ENCODE peak calls at places on chromosomes 6 and 20, in four cellular contexts. One of them, this sample, is unnamed.
A peak's percentile ranks its signal among the peaks of the same experiment; 100 is the strongest.

GRCh38 chr20:24242763-24243162 is 226.7 kb upstream of the SYNDIG1 start:
- DNase-seq in cardiac muscle cell: no peak
- DNase-seq in Peyer's patch: no peak
- DNase-seq in GM23248: no peak
- DNase-seq in this sample: no peak

GRCh38 chr20:60687213-60687612 is 564.8 kb upstream of the CDH4 start:
- DNase-seq in cardiac muscle cell: no peak
- DNase-seq in Peyer's patch: no peak
- DNase-seq in GM23248: no peak
- DNase-seq in this sample: no peak

GRCh38 chr6:42450314-42451145 is 1.2 kb downstream of the TRERF1 start:
- DNase-seq in cardiac muscle cell: peak; percentile 46
- DNase-seq in Peyer's patch: peak; percentile 52
- DNase-seq in GM23248: peak; percentile 61
- DNase-seq in this sample: peak; percentile 35

GRCh38 chr6:71855406-71855805 is 30.9 kb upstream of the RIMS1 start:
- DNase-seq in cardiac muscle cell: no peak
- DNase-seq in Peyer's patch: no peak
- DNase-seq in GM23248: peak; percentile 7
- DNase-seq in this sample: no peak

GRCh38 chr6:130752292-130752691 is 74.9 kb upstream of the SMLR1 start:
- DNase-seq in cardiac muscle cell: no peak
- DNase-seq in Peyer's patch: no peak
- DNase-seq in GM23248: peak; percentile 35
- DNase-seq in this sample: no peak

GRCh38 chr6:115091461-115091860 is 748.6 kb upstream of the HS3ST5 start:
- DNase-seq in cardiac muscle cell: no peak
- DNase-seq in Peyer's patch: no peak
- DNase-seq in GM23248: no peak
- DNase-seq in this sample: no peak

GRCh38 chr6:167294241-167294640 is 3.1 kb downstream of the UNC93A start:
- DNase-seq in cardiac muscle cell: no peak
- DNase-seq in Peyer's patch: no peak
- DNase-seq in GM23248: no peak
- DNase-seq in this sample: no peak

GRCh38 chr6:70717038-70717801 is 49.5 kb downstream of the SMAP1 start:
- DNase-seq in cardiac muscle cell: no peak
- DNase-seq in Peyer's patch: no peak
- DNase-seq in GM23248: no peak
- DNase-seq in this sample: no peak

GRCh38 chr6:28413681-28414080 is 14.1 kb upstream of the ZSCAN12 start:
- DNase-seq in cardiac muscle cell: no peak
- DNase-seq in Peyer's patch: no peak
- DNase-seq in GM23248: no peak
- DNase-seq in this sample: peak; percentile 82

GRCh38 chr6:116323863-116324262 is 44.1 kb upstream of the TSPYL1 start:
- DNase-seq in cardiac muscle cell: no peak
- DNase-seq in Peyer's patch: no peak
- DNase-seq in GM23248: no peak
- DNase-seq in this sample: no peak

GRCh38 chr6:57276946-57277345 is 40.5 kb upstream of the PRIM2 start:
- DNase-seq in cardiac muscle cell: no peak
- DNase-seq in Peyer's patch: no peak
- DNase-seq in GM23248: no peak
- DNase-seq in this sample: no peak

GRCh38 chr6:71509142-71509541 is 220.5 kb downstream of the OGFRL1 start:
- DNase-seq in cardiac muscle cell: no peak
- DNase-seq in Peyer's patch: no peak
- DNase-seq in GM23248: no peak
- DNase-seq in this sample: no peak

GRCh38 chr6:144353871-144354314 is 68.8 kb downstream of the UTRN start:
- DNase-seq in cardiac muscle cell: no peak
- DNase-seq in Peyer's patch: no peak
- DNase-seq in GM23248: no peak
- DNase-seq in this sample: no peak

GRCh38 chr6:35248965-35249364 is 10.6 kb upstream of the ZNF76 start:
- DNase-seq in cardiac muscle cell: no peak
- DNase-seq in Peyer's patch: no peak
- DNase-seq in GM23248: no peak
- DNase-seq in this sample: no peak

GRCh38 chr20:16476032-16476431 is 97.2 kb downstream of the KIF16B start:
- DNase-seq in cardiac muscle cell: peak; percentile 41
- DNase-seq in Peyer's patch: no peak
- DNase-seq in GM23248: peak; percentile 60
- DNase-seq in this sample: no peak

GRCh38 chr6:32432050-32432450 is 7.6 kb upstream of the HLA-DRA start:
- DNase-seq in cardiac muscle cell: peak; percentile 20
- DNase-seq in Peyer's patch: no peak
- DNase-seq in GM23248: peak; percentile 52
- DNase-seq in this sample: no peak

GRCh38 chr6:12013368-12013617 is 1.2 kb downstream of the HIVEP1 start:
- DNase-seq in cardiac muscle cell: no peak
- DNase-seq in Peyer's patch: no peak
- DNase-seq in GM23248: no peak
- DNase-seq in this sample: no peak

GRCh38 chr6:111339294-111339693 is 143.7 kb downstream of the REV3L start:
- DNase-seq in cardiac muscle cell: no peak
- DNase-seq in Peyer's patch: no peak
- DNase-seq in GM23248: no peak
- DNase-seq in this sample: no peak

GRCh38 chr20:43751167-43752050 is 24.6 kb upstream of the GTSF1L start:
- DNase-seq in cardiac muscle cell: no peak
- DNase-seq in Peyer's patch: peak; percentile 48
- DNase-seq in GM23248: peak; percentile 90
- DNase-seq in this sample: no peak

GRCh38 chr6:52115145-52115741 is 27.8 kb upstream of the PKHD1 start:
- DNase-seq in cardiac muscle cell: no peak
- DNase-seq in Peyer's patch: no peak
- DNase-seq in GM23248: no peak
- DNase-seq in this sample: no peak

GRCh38 chr20:32018269-32019155 is 8.3 kb downstream of the CCM2L start:
- DNase-seq in cardiac muscle cell: peak; percentile 73
- DNase-seq in Peyer's patch: peak; percentile 60
- DNase-seq in GM23248: peak; percentile 14
- DNase-seq in this sample: peak; percentile 63

GRCh38 chr20:17992224-17992637 is 23.4 kb downstream of the MGME1 start:
- DNase-seq in cardiac muscle cell: no peak
- DNase-seq in Peyer's patch: no peak
- DNase-seq in GM23248: no peak
- DNase-seq in this sample: no peak

GRCh38 chr6:135578976-135579375 is 81.4 kb upstream of the AHI1 start:
- DNase-seq in cardiac muscle cell: no peak
- DNase-seq in Peyer's patch: no peak
- DNase-seq in GM23248: no peak
- DNase-seq in this sample: no peak

GRCh38 chr6:44272999-44273566 is 2.8 kb downstream of the TMEM151B start:
- DNase-seq in cardiac muscle cell: no peak
- DNase-seq in Peyer's patch: no peak
- DNase-seq in GM23248: no peak
- DNase-seq in this sample: no peak

GRCh38 chr6:157471895-157472686 is 91.1 kb downstream of the ZDHHC14 start:
- DNase-seq in cardiac muscle cell: no peak
- DNase-seq in Peyer's patch: no peak
- DNase-seq in GM23248: no peak
- DNase-seq in this sample: peak; percentile 66

GRCh38 chr6:142613981-142614380 is 312.2 kb downstream of the ADGRG6 start:
- DNase-seq in cardiac muscle cell: no peak
- DNase-seq in Peyer's patch: no peak
- DNase-seq in GM23248: no peak
- DNase-seq in this sample: no peak

GRCh38 chr6:10403385-10404106 is 11.3 kb downstream of the TFAP2A start:
- DNase-seq in cardiac muscle cell: no peak
- DNase-seq in Peyer's patch: no peak
- DNase-seq in GM23248: peak; percentile 89
- DNase-seq in this sample: no peak

GRCh38 chr6:163670283-163670682 is 255.8 kb downstream of the QKI start:
- DNase-seq in cardiac muscle cell: no peak
- DNase-seq in Peyer's patch: no peak
- DNase-seq in GM23248: no peak
- DNase-seq in this sample: no peak

DNA sequence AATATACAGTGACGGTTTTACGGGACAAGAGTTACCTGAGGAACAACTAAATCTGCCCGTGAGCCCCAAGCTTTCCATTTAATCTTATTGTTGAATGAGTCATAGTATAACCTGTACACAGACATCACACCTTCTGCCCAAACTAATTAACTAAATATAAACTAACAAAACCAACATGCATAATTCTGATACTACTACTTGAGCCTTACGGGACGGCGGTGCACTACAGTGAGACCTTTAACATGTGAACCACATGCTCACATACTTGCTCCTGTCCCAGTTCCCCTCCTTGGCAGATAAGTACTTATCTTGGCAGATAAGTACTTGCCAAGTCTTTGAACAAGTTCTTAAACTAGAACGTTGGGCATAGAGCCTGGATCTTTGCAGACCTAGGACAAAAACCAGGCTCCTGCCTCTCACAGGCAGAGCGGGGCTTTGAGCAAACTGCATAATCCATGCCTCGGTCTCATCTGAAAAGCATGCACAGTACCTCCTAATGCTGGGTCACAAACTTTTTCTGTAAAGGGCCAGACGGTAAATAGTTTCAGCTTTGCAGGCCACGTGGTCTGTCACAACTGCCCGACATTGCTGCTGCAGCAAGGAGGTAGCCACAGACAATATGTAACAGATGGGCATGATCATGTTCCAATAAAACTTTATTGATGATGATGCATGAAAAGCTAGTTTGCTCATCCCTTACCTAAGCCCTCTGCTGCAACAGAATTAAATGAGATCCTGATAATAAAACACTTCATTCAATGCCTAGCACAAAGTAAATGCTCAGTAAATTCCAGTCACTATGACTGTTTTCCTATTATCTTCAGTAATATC is 23.0 kb downstream of the ZNF217 start:
- DNase-seq in cardiac muscle cell: peak; percentile 23
- DNase-seq in Peyer's patch: no peak
- DNase-seq in GM23248: no peak
- DNase-seq in this sample: peak; percentile 33
- H3K4me1 ChIP-seq in cardiac muscle cell: no peaks in the 10 kb centered on the region
- H3K4me1 ChIP-seq in Peyer's patch: no peaks in the 10 kb centered on the region
- H3K4me1 ChIP-seq in GM23248: no peaks in the 10 kb centered on the region
- H3K4me1 ChIP-seq in this sample: no peaks in the 10 kb centered on the region

DNA sequence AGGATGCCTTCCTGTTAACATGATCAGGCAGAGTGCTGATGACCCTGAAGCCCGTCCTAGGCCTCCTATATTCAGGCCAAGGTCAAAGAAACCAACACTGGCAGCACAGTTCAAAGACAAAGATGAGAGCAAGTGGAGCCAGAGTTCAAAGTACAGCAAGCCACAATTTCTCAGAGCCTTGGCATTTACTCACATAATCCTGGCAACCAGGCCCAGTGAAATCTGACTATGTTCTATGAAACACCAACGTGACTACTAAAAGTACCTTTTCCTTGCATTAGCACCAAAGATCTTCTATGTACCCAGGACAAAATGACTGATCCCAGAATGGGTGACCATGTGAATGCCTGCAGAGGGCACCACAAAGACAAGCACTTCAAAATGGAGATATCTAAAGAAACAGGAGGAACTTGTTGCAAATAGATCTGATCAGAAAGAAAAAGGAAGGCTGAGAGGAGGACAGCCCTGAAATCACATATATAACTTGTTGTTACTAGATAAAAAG is 3.9 kb downstream of the NFS1 start:
- DNase-seq in cardiac muscle cell: no peak
- DNase-seq in Peyer's patch: no peak
- DNase-seq in GM23248: no peak
- DNase-seq in this sample: no peak
- H3K9me3 ChIP-seq in cardiac muscle cell: no peaks in the 10 kb centered on the region
- H3K9me3 ChIP-seq in Peyer's patch: no peaks in the 10 kb centered on the region
- H3K9me3 ChIP-seq in GM23248: no peaks in the 10 kb centered on the region
- H3K9me3 ChIP-seq in this sample: no peaks in the 10 kb centered on the region

DNA sequence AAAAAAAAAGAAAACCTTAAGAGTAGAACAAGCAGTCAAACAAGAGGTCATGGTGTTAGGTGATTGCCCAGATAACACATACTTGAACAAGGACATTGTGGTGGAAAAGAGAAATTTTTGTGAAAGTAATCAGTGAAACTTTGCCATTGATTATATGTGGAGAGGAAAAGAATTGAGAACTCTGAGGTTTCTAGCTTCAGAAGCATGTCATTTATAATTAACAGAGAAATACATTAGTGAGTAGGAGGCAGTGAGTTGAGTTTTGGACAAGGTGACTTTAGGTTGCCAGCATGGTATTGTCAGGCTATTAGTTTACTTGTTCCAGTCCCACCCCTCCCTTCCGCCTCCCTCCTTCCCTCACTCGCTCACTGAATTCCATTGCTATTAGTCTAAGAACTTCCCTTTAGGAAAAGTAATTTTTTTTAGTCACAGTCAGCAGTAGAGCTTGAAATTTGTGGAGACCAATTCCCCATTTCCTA is 17.2 kb downstream of the TAB2 start:
- DNase-seq in cardiac muscle cell: no peak
- DNase-seq in Peyer's patch: no peak
- DNase-seq in GM23248: peak; percentile 89
- DNase-seq in this sample: no peak
- H3K4me1 ChIP-seq in cardiac muscle cell: peaks cover 75% of the 10 kb centered on the region
- H3K4me1 ChIP-seq in Peyer's patch: no peaks in the 10 kb centered on the region
- H3K4me1 ChIP-seq in GM23248: peaks cover 68% of the 10 kb centered on the region
- H3K4me1 ChIP-seq in this sample: peaks cover 70% of the 10 kb centered on the region

DNA sequence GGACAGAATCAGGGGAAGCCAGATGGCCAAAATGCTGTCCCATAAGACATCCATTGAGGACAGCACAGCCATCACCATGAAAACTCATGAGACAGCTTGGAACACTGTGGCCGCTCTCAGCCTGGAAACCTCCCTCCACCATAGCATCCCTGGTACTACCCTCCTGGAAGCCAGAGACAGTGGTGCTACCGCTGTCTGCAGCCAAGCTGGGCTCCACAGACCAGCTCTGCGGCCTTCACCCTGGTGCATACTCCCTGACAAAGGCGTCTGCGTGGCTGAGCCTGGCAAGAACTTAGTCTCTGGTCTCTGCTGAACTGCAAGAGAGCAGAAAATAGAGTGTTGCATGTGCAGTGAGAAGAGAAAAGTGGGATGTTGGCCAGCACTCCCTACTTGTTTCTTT is 558.0 kb downstream of the C6orf118 start:
- DNase-seq in cardiac muscle cell: no peak
- DNase-seq in Peyer's patch: no peak
- DNase-seq in GM23248: no peak
- DNase-seq in this sample: no peak
- H3K9me3 ChIP-seq in cardiac muscle cell: no peaks in the 10 kb centered on the region
- H3K9me3 ChIP-seq in Peyer's patch: no peaks in the 10 kb centered on the region
- H3K9me3 ChIP-seq in GM23248: no peaks in the 10 kb centered on the region
- H3K9me3 ChIP-seq in this sample: no peaks in the 10 kb centered on the region

DNA sequence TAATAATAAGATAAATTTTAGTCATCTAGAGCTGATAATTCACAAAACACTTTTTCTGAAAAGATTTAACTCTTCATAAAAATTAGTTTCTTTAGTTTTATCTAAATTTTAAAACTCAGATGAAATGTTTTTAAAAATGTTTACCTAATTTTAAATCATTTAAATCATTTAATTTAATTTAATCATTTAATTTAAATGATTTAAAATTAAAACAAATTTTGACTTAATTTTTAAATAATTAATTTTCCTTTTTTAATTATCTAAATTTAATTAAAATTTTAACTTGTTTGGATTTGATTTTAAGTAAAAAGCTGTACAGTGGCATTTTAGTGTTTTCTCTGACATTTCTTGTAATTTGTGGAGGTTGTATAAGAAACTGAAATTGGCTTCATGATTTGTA is 131.7 kb upstream of the RNF217 start:
- DNase-seq in cardiac muscle cell: no peak
- DNase-seq in Peyer's patch: no peak
- DNase-seq in GM23248: no peak
- DNase-seq in this sample: no peak
- H3K4me1 ChIP-seq in cardiac muscle cell: no peaks in the 10 kb centered on the region
- H3K4me1 ChIP-seq in Peyer's patch: no peaks in the 10 kb centered on the region
- H3K4me1 ChIP-seq in GM23248: no peaks in the 10 kb centered on the region
- H3K4me1 ChIP-seq in this sample: no peaks in the 10 kb centered on the region